ENCODE peak calls at places on chromosome 19, in seven cellular contexts. One of them, this sample, is unnamed.

GRCh38 chr19:44905437-44906160 is at the start of gene APOE:
- DNase-seq in cardiac muscle cell: peak
- DNase-seq in testis: peak
- DNase-seq in aorta: no peak
- DNase-seq in CD8-positive, alpha-beta T cell: no peak
- DNase-seq in uterus: no peak
- DNase-seq in tibial artery: no peak
- DNase-seq in this sample: no peak

GRCh38 chr19:16000024-16000687 is 51.3 kb downstream of the OR10H4 start:
- DNase-seq in cardiac muscle cell: no peak
- DNase-seq in testis: no peak
- DNase-seq in aorta: no peak
- DNase-seq in CD8-positive, alpha-beta T cell: no peak
- DNase-seq in uterus: no peak
- DNase-seq in tibial artery: peak
- DNase-seq in this sample: no peak

GRCh38 chr19:8585894-8586750 is 8.9 kb upstream of the MYO1F start:
- DNase-seq in cardiac muscle cell: peak
- DNase-seq in testis: peak
- DNase-seq in aorta: no peak
- DNase-seq in CD8-positive, alpha-beta T cell: peak
- DNase-seq in uterus: no peak
- DNase-seq in tibial artery: no peak
- DNase-seq in this sample: no peak

GRCh38 chr19:11300811-11301120 is 4.8 kb downstream of the TSPAN16 start:
- DNase-seq in cardiac muscle cell: no peak
- DNase-seq in testis: no peak
- DNase-seq in aorta: no peak
- DNase-seq in CD8-positive, alpha-beta T cell: no peak
- DNase-seq in uterus: no peak
- DNase-seq in tibial artery: no peak
- DNase-seq in this sample: no peak

GRCh38 chr19:8504171-8504570 is 1.7 kb upstream of the PRAM1 start:
- DNase-seq in cardiac muscle cell: no peak
- DNase-seq in testis: no peak
- DNase-seq in aorta: no peak
- DNase-seq in CD8-positive, alpha-beta T cell: no peak
- DNase-seq in uterus: no peak
- DNase-seq in tibial artery: no peak
- DNase-seq in this sample: no peak

GRCh38 chr19:34983786-34984185 is 16.3 kb upstream of the GRAMD1A start:
- DNase-seq in cardiac muscle cell: no peak
- DNase-seq in testis: no peak
- DNase-seq in aorta: no peak
- DNase-seq in CD8-positive, alpha-beta T cell: no peak
- DNase-seq in uterus: no peak
- DNase-seq in tibial artery: no peak
- DNase-seq in this sample: no peak

GRCh38 chr19:14507704-14508246 is 10.4 kb downstream of the DNAJB1 start:
- DNase-seq in cardiac muscle cell: peak
- DNase-seq in testis: no peak
- DNase-seq in aorta: no peak
- DNase-seq in CD8-positive, alpha-beta T cell: no peak
- DNase-seq in uterus: no peak
- DNase-seq in tibial artery: no peak
- DNase-seq in this sample: no peak

GRCh38 chr19:35736913-35737886 is 5.1 kb downstream of the IGFLR1 start:
- DNase-seq in cardiac muscle cell: no peak
- DNase-seq in testis: no peak
- DNase-seq in aorta: no peak
- DNase-seq in CD8-positive, alpha-beta T cell: no peak
- DNase-seq in uterus: no peak
- DNase-seq in tibial artery: no peak
- DNase-seq in this sample: no peak

GRCh38 chr19:54208784-54209057 is 8.1 kb downstream of the RPS9 start:
- DNase-seq in cardiac muscle cell: peak
- DNase-seq in testis: no peak
- DNase-seq in aorta: no peak
- DNase-seq in CD8-positive, alpha-beta T cell: no peak
- DNase-seq in uterus: no peak
- DNase-seq in tibial artery: no peak
- DNase-seq in this sample: no peak
- H3K27ac ChIP-seq in cardiac muscle cell: peak
- H3K27ac ChIP-seq in testis: peak
- H3K27ac ChIP-seq in aorta: no peak
- H3K27ac ChIP-seq in CD8-positive, alpha-beta T cell: no peak
- H3K27ac ChIP-seq in uterus: peak
- H3K27ac ChIP-seq in tibial artery: peak
- H3K27ac ChIP-seq in this sample: peak

GRCh38 chr19:592101-592500 is 2.4 kb downstream of the HCN2 start:
- DNase-seq in cardiac muscle cell: no peak
- DNase-seq in testis: no peak
- DNase-seq in aorta: no peak
- DNase-seq in CD8-positive, alpha-beta T cell: no peak
- DNase-seq in uterus: no peak
- DNase-seq in tibial artery: no peak
- DNase-seq in this sample: no peak
- H3K4me3 ChIP-seq in cardiac muscle cell: no peak
- H3K4me3 ChIP-seq in testis: no peak
- H3K4me3 ChIP-seq in aorta: no peak
- H3K4me3 ChIP-seq in CD8-positive, alpha-beta T cell: no peak
- H3K4me3 ChIP-seq in uterus: no peak
- H3K4me3 ChIP-seq in tibial artery: no peak
- H3K4me3 ChIP-seq in this sample: no peak

GRCh38 chr19:6039541-6040225 is 61.7 kb upstream of the RANBP3 start:
- DNase-seq in cardiac muscle cell: no peak
- DNase-seq in testis: peak
- DNase-seq in aorta: peak
- DNase-seq in CD8-positive, alpha-beta T cell: no peak
- DNase-seq in uterus: no peak
- DNase-seq in tibial artery: peak
- DNase-seq in this sample: peak

GRCh38 chr19:6035026-6035425 is 57.1 kb upstream of the RANBP3 start:
- DNase-seq in cardiac muscle cell: no peak
- DNase-seq in testis: peak
- DNase-seq in aorta: no peak
- DNase-seq in CD8-positive, alpha-beta T cell: no peak
- DNase-seq in uterus: no peak
- DNase-seq in tibial artery: peak
- DNase-seq in this sample: peak

GRCh38 chr19:6041991-6042421 is 64.1 kb upstream of the RANBP3 start:
- DNase-seq in cardiac muscle cell: no peak
- DNase-seq in testis: peak
- DNase-seq in aorta: peak
- DNase-seq in CD8-positive, alpha-beta T cell: no peak
- DNase-seq in uterus: no peak
- DNase-seq in tibial artery: peak
- DNase-seq in this sample: no peak

GRCh38 chr19:6041071-6041470 is 63.1 kb upstream of the RANBP3 start:
- DNase-seq in cardiac muscle cell: no peak
- DNase-seq in testis: peak
- DNase-seq in aorta: no peak
- DNase-seq in CD8-positive, alpha-beta T cell: no peak
- DNase-seq in uterus: no peak
- DNase-seq in tibial artery: peak
- DNase-seq in this sample: peak

GRCh38 chr19:6038634-6039405 is 60.9 kb upstream of the RANBP3 start:
- DNase-seq in cardiac muscle cell: no peak
- DNase-seq in testis: no peak
- DNase-seq in aorta: no peak
- DNase-seq in CD8-positive, alpha-beta T cell: no peak
- DNase-seq in uterus: no peak
- DNase-seq in tibial artery: peak
- DNase-seq in this sample: no peak
- H3K27ac ChIP-seq in cardiac muscle cell: no peak
- H3K27ac ChIP-seq in testis: no peak
- H3K27ac ChIP-seq in aorta: no peak
- H3K27ac ChIP-seq in CD8-positive, alpha-beta T cell: no peak
- H3K27ac ChIP-seq in uterus: no peak
- H3K27ac ChIP-seq in tibial artery: no peak
- H3K27ac ChIP-seq in this sample: no peak

GRCh38 chr19:1929051-1929742 is 11.8 kb upstream of the CSNK1G2 start:
- DNase-seq in cardiac muscle cell: peak
- DNase-seq in testis: peak
- DNase-seq in aorta: peak
- DNase-seq in CD8-positive, alpha-beta T cell: peak
- DNase-seq in uterus: peak
- DNase-seq in tibial artery: peak
- DNase-seq in this sample: no peak
- H3K4me3 ChIP-seq in cardiac muscle cell: peak
- H3K4me3 ChIP-seq in testis: no peak
- H3K4me3 ChIP-seq in aorta: no peak
- H3K4me3 ChIP-seq in CD8-positive, alpha-beta T cell: peak
- H3K4me3 ChIP-seq in uterus: peak
- H3K4me3 ChIP-seq in tibial artery: peak
- H3K4me3 ChIP-seq in this sample: peak

DNA sequence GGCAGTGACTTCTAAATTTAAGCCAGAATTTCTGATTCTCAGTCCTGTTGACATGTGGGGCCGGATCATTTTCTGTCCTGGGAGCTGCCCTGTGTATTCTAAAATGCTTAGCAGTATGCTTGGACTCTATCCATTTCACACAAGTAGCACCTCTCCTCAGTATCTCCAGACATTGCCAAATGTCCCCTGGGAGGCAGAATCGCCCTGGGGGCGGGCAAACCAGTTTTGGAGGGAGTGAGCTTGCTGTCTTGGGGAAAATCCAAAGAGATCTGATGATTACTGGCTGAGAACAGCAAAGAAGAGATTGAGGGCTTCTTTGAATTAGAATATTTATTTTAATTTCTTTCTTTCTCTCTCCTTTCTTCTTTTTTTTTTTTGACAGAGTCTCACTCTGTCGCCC is 16.4 kb downstream of the VAV1 start:
- DNase-seq in cardiac muscle cell: no peak
- DNase-seq in testis: no peak
- DNase-seq in aorta: no peak
- DNase-seq in CD8-positive, alpha-beta T cell: no peak
- DNase-seq in uterus: no peak
- DNase-seq in tibial artery: no peak
- DNase-seq in this sample: no peak
- H3K27ac ChIP-seq in cardiac muscle cell: no peak
- H3K27ac ChIP-seq in testis: no peak
- H3K27ac ChIP-seq in aorta: no peak
- H3K27ac ChIP-seq in CD8-positive, alpha-beta T cell: no peak
- H3K27ac ChIP-seq in uterus: no peak
- H3K27ac ChIP-seq in tibial artery: no peak
- H3K27ac ChIP-seq in this sample: no peak

GRCh38 chr19:49111218-49111998 is 2.8 kb upstream of the LIN7B start:
- DNase-seq in cardiac muscle cell: no peak
- DNase-seq in testis: no peak
- DNase-seq in aorta: no peak
- DNase-seq in CD8-positive, alpha-beta T cell: no peak
- DNase-seq in uterus: no peak
- DNase-seq in tibial artery: no peak
- DNase-seq in this sample: no peak
- H3K4me3 ChIP-seq in cardiac muscle cell: no peak
- H3K4me3 ChIP-seq in testis: no peak
- H3K4me3 ChIP-seq in aorta: no peak
- H3K4me3 ChIP-seq in CD8-positive, alpha-beta T cell: no peak
- H3K4me3 ChIP-seq in uterus: no peak
- H3K4me3 ChIP-seq in tibial artery: no peak
- H3K4me3 ChIP-seq in this sample: no peak

This sample was measured in coronary artery.